ENCODE peak calls at places on chromosomes 11 and 22, in seven cellular contexts. X is HCT116, P is K562, Z is NT2/D1, A is GM12878, R is HepG2, W is SK-N-SH. E is an unnamed sample.
A peak's percentile ranks its signal among the peaks of the same experiment; 100 is the strongest.

GRCh38 chr11:94776351-94777321 is 8.5 kb downstream of the AMOTL1 start:
- DNase-seq in R (no peak), A (no peak), Z (no peak), P (peak; percentile 70), W (no peak), X (no peak), E (no peak)

GRCh38 chr11:73236879-73237278 is 18.8 kb downstream of the P2RY2 start:
- DNase-seq in R (peak; percentile 57), P (peak; percentile 71), Z (peak; percentile 58), X (peak; percentile 39), W (peak; percentile 63), A (no peak), E (no peak)

GRCh38 chr11:101049123-101049522 is 80.5 kb downstream of the PGR start:
- DNase-seq in W (no peak), X (no peak), R (no peak), P (peak; percentile 68), Z (no peak), A (no peak), E (no peak)

GRCh38 chr11:95682552-95682951 is 107.0 kb downstream of the FAM76B start:
- DNase-seq in X (no peak), A (no peak), Z (no peak), R (no peak), P (no peak), W (no peak), E (no peak)

GRCh38 chr22:39522567-39523300 is 2.4 kb downstream of the ATF4 start:
- DNase-seq in W (peak; percentile 19), R (no peak), A (no peak), Z (no peak), X (no peak), P (no peak), E (no peak)

GRCh38 chr11:103703954-103704353 is 332.5 kb upstream of the DDI1 start:
- DNase-seq in P (no peak), X (no peak), A (no peak), Z (no peak), W (no peak), R (no peak), E (no peak)

GRCh38 chr11:91846664-91847063 is 378.0 kb upstream of the FAT3 start:
- DNase-seq in W (no peak), A (no peak), Z (no peak), R (no peak), P (no peak), X (no peak), E (no peak)

GRCh38 chr22:21695432-21696085 is 29.7 kb downstream of the PPIL2 start:
- DNase-seq in X (no peak), W (no peak), R (no peak), Z (no peak), A (no peak), P (no peak), E (no peak)

GRCh38 chr11:37142591-37142990 is 544.6 kb upstream of the RAG2 start:
- DNase-seq in P (no peak), A (no peak), W (no peak), X (no peak), R (no peak), Z (no peak), E (no peak)

GRCh38 chr22:19620742-19621371 is 93.4 kb upstream of the SEPTIN5 start:
- DNase-seq in P (no peak), X (no peak), Z (no peak), W (no peak), A (no peak), R (no peak), E (no peak)

GRCh38 chr22:47198801-47199251 is 436.4 kb downstream of the TBC1D22A start:
- DNase-seq in Z (no peak), X (no peak), A (no peak), P (no peak), R (no peak), W (peak; percentile 27), E (no peak)

GRCh38 chr22:47199261-47199948 is 437.0 kb downstream of the TBC1D22A start:
- DNase-seq in A (no peak), W (no peak), Z (no peak), X (no peak), R (no peak), P (no peak), E (peak; percentile 27)

GRCh38 chr22:47199949-47200272 is 437.5 kb downstream of the TBC1D22A start:
- DNase-seq in R (no peak), A (no peak), P (no peak), Z (no peak), W (no peak), X (no peak), E (no peak)

GRCh38 chr22:47201186-47201995 is 438.9 kb downstream of the TBC1D22A start:
- DNase-seq in W (no peak), Z (no peak), R (no peak), P (no peak), X (no peak), A (no peak), E (no peak)

DNA sequence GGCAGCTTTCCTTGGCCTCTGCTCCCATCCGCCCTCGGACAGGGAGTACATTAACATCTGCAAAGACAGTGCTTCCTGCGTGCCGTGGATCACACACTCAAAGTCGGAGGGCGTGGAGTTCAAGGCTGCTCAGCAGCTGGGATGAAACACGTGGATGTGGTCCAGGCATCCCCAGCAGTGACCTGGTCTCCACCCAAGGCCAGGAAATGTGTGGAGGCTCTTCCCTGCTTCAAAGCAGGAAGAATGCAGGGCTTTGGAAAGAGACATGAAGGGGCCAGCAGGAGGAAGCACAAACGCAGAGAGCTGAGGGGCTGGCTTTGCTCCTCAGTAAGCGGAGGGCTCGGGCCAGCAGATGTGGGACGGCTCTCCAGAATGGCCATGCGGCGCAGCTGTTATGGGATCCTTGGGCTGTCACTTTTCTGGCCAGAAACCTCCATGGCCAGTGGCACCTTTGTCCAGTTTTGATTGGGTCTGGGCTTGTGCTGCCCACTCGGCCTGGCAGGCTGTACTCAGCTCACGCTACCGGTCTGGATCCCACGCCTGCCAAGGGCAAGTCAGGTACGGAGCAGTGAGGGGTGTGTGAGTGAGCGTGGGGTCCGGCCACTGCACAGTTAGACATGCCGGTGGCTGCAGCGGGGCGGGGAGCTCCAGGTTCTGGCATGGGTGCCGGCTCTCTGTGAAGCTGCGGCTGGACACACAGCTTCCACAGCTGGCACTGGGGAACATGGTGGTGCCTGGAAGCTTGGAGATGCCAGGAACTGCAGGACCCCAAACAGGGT is 438.0 kb downstream of the TBC1D22A start:
- DNase-seq in P (no peak), A (no peak), R (no peak), X (no peak), Z (no peak), W (no peak), E (peak; percentile 4)
- TF ChIP-seq YY1 in P (no peak), A (no peak), R (no peak), X (no peak), Z (no peak), W (no peak), E (no peak)

GRCh38 chr11:108873305-108873704 is 208.4 kb downstream of the DDX10 start:
- DNase-seq in Z (no peak), P (no peak), R (no peak), A (no peak), X (no peak), W (no peak), E (no peak)
- TF ChIP-seq YY1 in Z (no peak), P (no peak), R (no peak), A (no peak), X (no peak), W (no peak), E (no peak)

GRCh38 chr11:11842426-11843008 is 745 bp downstream of the USP47 start:
- DNase-seq in W (peak; percentile 54), R (peak; percentile 75), Z (no peak), P (peak; percentile 82), A (peak; percentile 45), X (peak; percentile 53), E (no peak)

GRCh38 chr11:11843233-11843632 is 1.5 kb downstream of the USP47 start:
- DNase-seq in A (no peak), P (peak; percentile 69), X (no peak), R (peak; percentile 58), Z (no peak), W (no peak), E (no peak)

GRCh38 chr11:11841605-11842425 is at the start of gene USP47:
- DNase-seq in X (peak; percentile 76), P (peak; percentile 92), R (peak; percentile 74), A (no peak), W (peak; percentile 89), Z (peak; percentile 73), E (peak; percentile 53)

GRCh38 chr11:11839718-11840117 is 2.1 kb upstream of the USP47 start:
- DNase-seq in A (no peak), Z (no peak), W (no peak), R (no peak), X (no peak), P (no peak), E (no peak)

DNA sequence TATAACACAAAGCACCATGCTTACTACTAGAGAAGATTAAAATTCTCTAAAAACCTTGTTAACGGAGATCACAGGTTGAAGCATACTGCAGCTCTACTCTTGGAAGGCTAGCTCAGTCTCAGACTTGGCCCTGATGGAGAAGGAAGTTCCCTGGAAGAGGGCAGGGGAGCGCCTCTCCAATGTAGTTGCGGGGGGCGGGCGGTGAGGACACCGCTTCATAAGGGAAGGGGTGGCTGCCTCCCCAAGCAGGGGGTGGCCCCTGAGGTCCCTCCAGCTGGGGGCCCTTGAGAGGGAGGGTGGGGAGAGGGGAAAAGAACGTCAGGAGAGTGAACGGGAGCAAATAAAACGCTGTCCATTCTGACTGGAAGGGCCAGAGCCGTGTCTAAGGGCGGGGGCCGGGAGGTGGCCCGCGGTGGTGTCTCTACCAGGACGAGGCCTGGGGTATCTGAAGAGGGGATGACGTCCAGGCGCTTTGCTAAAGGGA is 609 bp upstream of the USP47 start:
- DNase-seq in R (peak; percentile 19), Z (no peak), W (no peak), A (no peak), P (peak; percentile 73), X (peak; percentile 16), E (no peak)
- TF ChIP-seq YY1 in R (no peak), Z (no peak), W (no peak), A (no peak), P (no peak), X (no peak), E (no peak)

GRCh38 chr11:57482782-57483569 is 22.6 kb downstream of the RTN4RL2 start:
- DNase-seq in Z (no peak), X (no peak), A (no peak), P (no peak), R (no peak), W (peak; percentile 96), E (no peak)

GRCh38 chr11:57483570-57483934 is 23.2 kb downstream of the RTN4RL2 start:
- DNase-seq in A (no peak), X (no peak), R (no peak), W (no peak), Z (no peak), P (no peak), E (no peak)

GRCh38 chr11:57481915-57482781 is 21.8 kb downstream of the RTN4RL2 start:
- DNase-seq in R (no peak), P (no peak), A (no peak), X (no peak), Z (no peak), W (no peak), E (no peak)

GRCh38 chr11:57485217-57486007 is 25.1 kb downstream of the RTN4RL2 start:
- DNase-seq in R (no peak), X (no peak), A (no peak), Z (no peak), W (no peak), P (no peak), E (no peak)

DNA sequence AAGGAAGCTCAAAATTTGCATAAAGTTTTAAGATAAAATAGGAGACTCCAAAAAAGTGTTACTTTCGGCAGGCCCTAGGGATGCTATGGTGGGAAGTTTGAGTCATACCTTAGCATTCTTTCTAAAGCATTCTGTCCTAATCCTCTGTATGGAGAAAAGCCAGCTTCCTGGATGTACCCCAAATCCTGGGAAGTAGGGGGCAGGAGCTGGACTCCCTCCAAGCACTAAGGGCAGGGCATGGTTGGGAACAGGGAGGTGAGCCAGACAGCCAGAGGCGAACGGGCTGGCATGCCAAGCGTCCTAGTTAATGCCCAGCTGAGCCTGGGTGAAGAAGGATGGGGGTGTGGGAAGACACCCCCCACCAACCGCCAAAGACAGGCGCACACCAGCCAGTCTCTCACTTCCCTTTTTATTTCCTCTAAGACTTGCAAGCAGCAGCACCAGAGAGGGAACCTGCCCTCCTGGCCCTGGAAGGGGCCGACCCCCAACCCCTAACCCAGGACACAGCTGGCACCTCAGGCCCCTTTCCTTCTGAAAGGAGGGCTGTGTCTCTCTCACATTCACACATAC is 23.9 kb downstream of the RTN4RL2 start:
- DNase-seq in X (no peak), P (no peak), Z (no peak), R (no peak), W (no peak), A (no peak), E (no peak)
- TF ChIP-seq YY1 in X (no peak), P (no peak), Z (no peak), R (no peak), W (no peak), A (no peak), E (no peak)